ENCODE peak calls at places on chromosomes 3 and 15, in four cellular contexts. B, R, L and Y are unnamed samples.

GRCh38 chr3:151379083-151379734 is 5.3 kb downstream of the P2RY12 start:
- DNase-seq in L (peak), R (peak), B (peak), Y (peak)

GRCh38 chr3:4350789-4351163 is 47.6 kb downstream of the SETMAR start:
- DNase-seq in R (peak), L (peak), B (peak), Y (no peak)

GRCh38 chr3:102090646-102091045 is 241.3 kb downstream of the NFKBIZ start:
- DNase-seq in L (no peak), R (no peak), B (no peak), Y (no peak)

GRCh38 chr15:91782221-91782620 is 71.3 kb upstream of the SLCO3A1 start:
- DNase-seq in B (no peak), L (no peak), R (no peak), Y (no peak)

GRCh38 chr3:23809294-23809693 is 3.5 kb downstream of the UBE2E1 start:
- DNase-seq in R (no peak), B (no peak), L (no peak), Y (no peak)

GRCh38 chr15:75058127-75058905 is 34.9 kb downstream of the PPCDC start:
- DNase-seq in L (peak), B (no peak), R (no peak), Y (no peak)

GRCh38 chr3:38008191-38008701 is 17.7 kb downstream of the VILL start:
- DNase-seq in L (no peak), R (no peak), B (no peak), Y (no peak)

GRCh38 chr3:112973325-112974177 is 1.4 kb downstream of the CD200R1 start:
- DNase-seq in R (no peak), B (no peak), L (no peak), Y (no peak)

GRCh38 chr15:39974656-39975230 is 40.8 kb downstream of the EIF2AK4 start:
- DNase-seq in R (no peak), L (no peak), B (no peak), Y (no peak)

GRCh38 chr3:160449660-160450598 is at the start of gene TRIM59:
- DNase-seq in R (peak), L (peak), B (peak), Y (peak)

GRCh38 chr15:31782951-31783350 is 247.4 kb upstream of the CHRNA7 start:
- DNase-seq in R (no peak), L (no peak), B (no peak), Y (no peak)

GRCh38 chr3:172522871-172523818 is at the start of gene TNFSF10:
- DNase-seq in B (no peak), R (no peak), L (peak), Y (no peak)

GRCh38 chr3:196120291-196120951 is 38.5 kb upstream of the TFRC start:
- DNase-seq in B (no peak), R (no peak), L (no peak), Y (no peak)

GRCh38 chr3:171984883-171985282 is 54.5 kb upstream of the FNDC3B start:
- DNase-seq in L (no peak), B (no peak), R (no peak), Y (no peak)

GRCh38 chr15:72058590-72058989 is 59.4 kb downstream of the MYO9A start:
- DNase-seq in L (no peak), R (no peak), B (no peak), Y (no peak)

GRCh38 chr3:8445861-8446260 is 55.8 kb upstream of the LMCD1 start:
- DNase-seq in R (no peak), L (no peak), B (no peak), Y (no peak)

GRCh38 chr3:127135241-127136023 is 57.5 kb upstream of the PRR23E start:
- DNase-seq in R (peak), B (peak), L (no peak), Y (peak)

GRCh38 chr3:49805884-49806701 is 3.0 kb downstream of the INKA1 start:
- DNase-seq in R (peak), B (no peak), L (no peak), Y (peak)

GRCh38 chr3:128794067-128794768 is 68.2 kb downstream of the RAB7A start:
- DNase-seq in R (no peak), B (no peak), L (no peak), Y (no peak)

GRCh38 chr15:100114100-100114499 is 227.7 kb downstream of the ADAMTS17 start:
- DNase-seq in L (no peak), B (no peak), R (no peak), Y (no peak)

GRCh38 chr15:76196286-76196948 is 114.9 kb downstream of the ETFA start:
- DNase-seq in R (peak), L (peak), B (no peak), Y (no peak)

DNA sequence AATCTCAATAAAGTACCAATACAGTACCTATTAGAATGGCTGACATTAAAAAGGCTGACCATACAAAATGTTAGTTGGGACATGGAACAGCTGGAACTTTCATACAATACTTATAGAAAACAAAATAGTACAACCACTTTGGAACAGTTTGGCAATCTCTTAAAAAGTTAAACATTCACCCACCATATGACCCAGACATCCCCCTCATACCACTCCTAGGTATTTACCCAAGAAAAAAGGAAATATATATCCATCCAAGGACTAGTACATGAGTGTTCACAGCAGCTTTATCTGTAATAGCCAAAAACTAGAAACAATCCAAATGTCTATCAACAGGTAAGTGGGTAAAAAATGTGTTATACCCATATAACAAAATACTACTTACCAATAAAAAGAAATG is 25.2 kb upstream of the ARF4 start:
- DNase-seq in B (no peak), R (no peak), L (no peak), Y (no peak)
- TF ChIP-seq ELF4 in B (no peak), R (no peak), L (no peak), Y (no peak)

GRCh38 chr3:11517601-11518000 is 126.1 kb downstream of the VGLL4 start:
- DNase-seq in B (no peak), L (no peak), R (no peak), Y (no peak)

GRCh38 chr3:11523793-11524160 is 119.9 kb downstream of the VGLL4 start:
- DNase-seq in L (no peak), B (no peak), R (no peak), Y (no peak)

GRCh38 chr3:11522953-11523792 is 120.5 kb downstream of the VGLL4 start:
- DNase-seq in R (no peak), L (no peak), B (no peak), Y (no peak)

GRCh38 chr3:11521167-11521566 is 122.5 kb downstream of the VGLL4 start:
- DNase-seq in B (no peak), R (no peak), L (no peak), Y (no peak)

DNA sequence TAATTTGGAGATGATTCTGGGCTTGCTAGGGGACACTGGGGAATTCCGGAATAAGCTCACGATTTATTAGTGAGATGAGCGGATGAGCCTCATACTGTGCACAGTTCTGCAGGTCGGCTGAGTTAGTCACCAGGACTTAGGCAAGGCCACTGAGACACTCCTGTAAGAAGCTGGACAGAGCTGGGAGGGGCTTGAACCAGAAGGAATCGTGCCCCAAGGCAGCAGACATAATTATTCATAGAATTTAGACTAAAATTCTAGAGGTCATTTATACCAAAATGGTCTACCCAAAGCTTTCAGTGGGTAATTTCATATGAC is 121.4 kb downstream of the VGLL4 start:
- DNase-seq in B (no peak), L (no peak), R (no peak), Y (no peak)
- TF ChIP-seq ELF4 in B (no peak), L (no peak), R (no peak), Y (no peak)

GRCh38 chr15:68783226-68784054 is 37.3 kb downstream of the ANP32A start:
- DNase-seq in L (peak), R (peak), B (peak), Y (peak)

GRCh38 chr15:68786753-68787152 is 33.9 kb downstream of the ANP32A start:
- DNase-seq in L (no peak), B (no peak), R (no peak), Y (no peak)

GRCh38 chr15:68781766-68782588 is 38.7 kb downstream of the ANP32A start:
- DNase-seq in R (no peak), B (no peak), L (no peak), Y (no peak)

GRCh38 chr15:68782589-68783161 is 38.0 kb downstream of the ANP32A start:
- DNase-seq in R (no peak), L (no peak), B (no peak), Y (no peak)

GRCh38 chr15:68784206-68784605 is 36.5 kb downstream of the ANP32A start:
- DNase-seq in B (no peak), L (no peak), R (no peak), Y (no peak)
- TF ChIP-seq ELF4 in B (no peak), L (no peak), R (no peak), Y (no peak)

DNA sequence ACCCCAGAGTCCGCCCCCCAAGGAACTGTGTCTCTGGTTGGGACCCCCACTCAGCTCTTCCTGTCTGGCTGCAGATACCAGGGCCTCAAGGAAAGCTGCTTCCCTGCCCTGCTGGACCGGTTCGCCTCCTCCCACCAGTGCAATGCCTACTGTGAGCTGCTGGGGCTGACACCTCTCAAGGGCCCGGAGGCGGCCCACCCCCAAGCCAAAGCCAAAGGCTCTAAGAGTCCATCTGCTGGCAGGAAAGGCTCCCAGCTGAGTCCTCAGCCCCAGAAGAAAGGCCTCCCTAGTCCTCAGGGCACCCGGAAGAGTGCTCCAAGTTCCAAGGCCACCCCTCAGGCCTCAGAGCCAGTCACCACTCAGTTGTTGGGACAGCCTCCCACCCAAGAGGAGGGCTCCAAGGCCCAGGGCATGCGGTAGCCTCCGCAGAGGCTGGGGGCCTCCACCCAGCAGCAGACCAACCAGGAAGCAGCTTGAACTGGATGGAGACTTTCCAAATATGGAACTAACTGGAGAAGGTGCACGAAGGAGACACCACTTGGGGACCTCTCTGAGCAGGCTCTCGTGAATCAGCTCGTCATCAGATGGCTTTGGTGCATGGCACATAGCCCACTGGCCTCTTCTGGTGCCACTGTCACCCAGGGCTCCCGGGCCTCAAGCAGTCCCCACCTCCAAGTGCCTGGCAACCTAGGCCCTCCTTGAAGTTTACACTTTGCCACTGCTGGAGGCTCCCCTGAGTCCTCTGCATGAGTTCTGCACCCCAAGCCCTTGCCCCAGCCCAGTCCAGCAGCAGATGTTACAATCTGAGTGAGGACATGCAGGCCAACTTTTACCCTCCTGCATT is 16.2 kb upstream of the SLC28A1 start:
- DNase-seq in R (no peak), L (no peak), B (no peak), Y (no peak)
- TF ChIP-seq ELF4 in R (no peak), L (no peak), B (no peak), Y (no peak)